ENCODE peak calls at places on chromosomes 4 and X, in eight cellular contexts. One of them, this sample, is unnamed.

GRCh38 chr4:37985730-37986275 is 25.6 kb downstream of the PTTG2 start:
- DNase-seq in amniotic stem cell: no peak
- DNase-seq in stimulated activated CD4-positive, alpha-beta T cell treated with anti-CD3 and anti-CD28 coated beads, Interleukin-2, amount 100 ng/mL, for 48 hours: no peak
- DNase-seq in lower leg skin: no peak
- DNase-seq in CD4-positive, alpha-beta T cell: no peak
- DNase-seq in hepatic stellate cell: no peak
- DNase-seq in left ventricle myocardium superior: no peak
- DNase-seq in left colon: no peak
- DNase-seq in this sample: no peak

GRCh38 chr4:78268607-78269006 is 211.5 kb downstream of the FRAS1 start:
- DNase-seq in amniotic stem cell: no peak
- DNase-seq in stimulated activated CD4-positive, alpha-beta T cell treated with anti-CD3 and anti-CD28 coated beads, Interleukin-2, amount 100 ng/mL, for 48 hours: no peak
- DNase-seq in lower leg skin: no peak
- DNase-seq in CD4-positive, alpha-beta T cell: no peak
- DNase-seq in hepatic stellate cell: no peak
- DNase-seq in left ventricle myocardium superior: no peak
- DNase-seq in left colon: no peak
- DNase-seq in this sample: no peak

GRCh38 chr4:151484396-151485102 is 75.6 kb downstream of the FHIP1A start:
- DNase-seq in amniotic stem cell: peak
- DNase-seq in stimulated activated CD4-positive, alpha-beta T cell treated with anti-CD3 and anti-CD28 coated beads, Interleukin-2, amount 100 ng/mL, for 48 hours: no peak
- DNase-seq in lower leg skin: no peak
- DNase-seq in CD4-positive, alpha-beta T cell: no peak
- DNase-seq in hepatic stellate cell: peak
- DNase-seq in left ventricle myocardium superior: no peak
- DNase-seq in left colon: no peak
- DNase-seq in this sample: no peak

GRCh38 chr4:174389439-174389838 is 105.7 kb downstream of the CEP44 start:
- DNase-seq in amniotic stem cell: no peak
- DNase-seq in stimulated activated CD4-positive, alpha-beta T cell treated with anti-CD3 and anti-CD28 coated beads, Interleukin-2, amount 100 ng/mL, for 48 hours: no peak
- DNase-seq in lower leg skin: no peak
- DNase-seq in CD4-positive, alpha-beta T cell: no peak
- DNase-seq in hepatic stellate cell: no peak
- DNase-seq in left ventricle myocardium superior: no peak
- DNase-seq in left colon: no peak
- DNase-seq in this sample: no peak

GRCh38 chrX:118205421-118205820 is 88.8 kb upstream of the KLHL13 start:
- DNase-seq in amniotic stem cell: no peak
- DNase-seq in stimulated activated CD4-positive, alpha-beta T cell treated with anti-CD3 and anti-CD28 coated beads, Interleukin-2, amount 100 ng/mL, for 48 hours: no peak
- DNase-seq in lower leg skin: no peak
- DNase-seq in CD4-positive, alpha-beta T cell: no peak
- DNase-seq in hepatic stellate cell: no peak
- DNase-seq in left ventricle myocardium superior: no peak
- DNase-seq in left colon: no peak
- DNase-seq in this sample: no peak

GRCh38 chr4:46994007-46994405 is 625 bp upstream of the GABRA4 start:
- DNase-seq in amniotic stem cell: no peak
- DNase-seq in stimulated activated CD4-positive, alpha-beta T cell treated with anti-CD3 and anti-CD28 coated beads, Interleukin-2, amount 100 ng/mL, for 48 hours: no peak
- DNase-seq in lower leg skin: no peak
- DNase-seq in CD4-positive, alpha-beta T cell: no peak
- DNase-seq in hepatic stellate cell: peak
- DNase-seq in left ventricle myocardium superior: peak
- DNase-seq in left colon: no peak
- DNase-seq in this sample: no peak

GRCh38 chrX:1700757-1701156 is 85.9 kb downstream of the ASMT start:
- DNase-seq in amniotic stem cell: no peak
- DNase-seq in stimulated activated CD4-positive, alpha-beta T cell treated with anti-CD3 and anti-CD28 coated beads, Interleukin-2, amount 100 ng/mL, for 48 hours: no peak
- DNase-seq in lower leg skin: no peak
- DNase-seq in CD4-positive, alpha-beta T cell: no peak
- DNase-seq in hepatic stellate cell: no peak
- DNase-seq in left ventricle myocardium superior: no peak
- DNase-seq in left colon: no peak
- DNase-seq in this sample: no peak

GRCh38 chrX:104450316-104450715 is 115.7 kb upstream of the IL1RAPL2 start:
- DNase-seq in amniotic stem cell: no peak
- DNase-seq in stimulated activated CD4-positive, alpha-beta T cell treated with anti-CD3 and anti-CD28 coated beads, Interleukin-2, amount 100 ng/mL, for 48 hours: no peak
- DNase-seq in lower leg skin: no peak
- DNase-seq in CD4-positive, alpha-beta T cell: no peak
- DNase-seq in hepatic stellate cell: no peak
- DNase-seq in left ventricle myocardium superior: no peak
- DNase-seq in left colon: no peak
- DNase-seq in this sample: no peak

GRCh38 chrX:20521245-20521644 is 254.5 kb upstream of the RPS6KA3 start:
- DNase-seq in amniotic stem cell: peak
- DNase-seq in stimulated activated CD4-positive, alpha-beta T cell treated with anti-CD3 and anti-CD28 coated beads, Interleukin-2, amount 100 ng/mL, for 48 hours: no peak
- DNase-seq in lower leg skin: no peak
- DNase-seq in CD4-positive, alpha-beta T cell: no peak
- DNase-seq in hepatic stellate cell: no peak
- DNase-seq in left ventricle myocardium superior: no peak
- DNase-seq in left colon: no peak
- DNase-seq in this sample: no peak

GRCh38 chr4:5122114-5122513 is 70.8 kb downstream of the STK32B start:
- DNase-seq in amniotic stem cell: no peak
- DNase-seq in stimulated activated CD4-positive, alpha-beta T cell treated with anti-CD3 and anti-CD28 coated beads, Interleukin-2, amount 100 ng/mL, for 48 hours: no peak
- DNase-seq in lower leg skin: no peak
- DNase-seq in CD4-positive, alpha-beta T cell: no peak
- DNase-seq in hepatic stellate cell: no peak
- DNase-seq in left ventricle myocardium superior: no peak
- DNase-seq in left colon: no peak
- DNase-seq in this sample: no peak

GRCh38 chr4:186227744-186228513 is 622 bp downstream of the KLKB1 start:
- DNase-seq in amniotic stem cell: no peak
- DNase-seq in stimulated activated CD4-positive, alpha-beta T cell treated with anti-CD3 and anti-CD28 coated beads, Interleukin-2, amount 100 ng/mL, for 48 hours: no peak
- DNase-seq in lower leg skin: no peak
- DNase-seq in CD4-positive, alpha-beta T cell: no peak
- DNase-seq in hepatic stellate cell: no peak
- DNase-seq in left ventricle myocardium superior: no peak
- DNase-seq in left colon: no peak
- DNase-seq in this sample: no peak

GRCh38 chr4:20418865-20419451 is 167.3 kb downstream of the SLIT2 start:
- DNase-seq in amniotic stem cell: peak
- DNase-seq in stimulated activated CD4-positive, alpha-beta T cell treated with anti-CD3 and anti-CD28 coated beads, Interleukin-2, amount 100 ng/mL, for 48 hours: no peak
- DNase-seq in lower leg skin: no peak
- DNase-seq in CD4-positive, alpha-beta T cell: no peak
- DNase-seq in hepatic stellate cell: peak
- DNase-seq in left ventricle myocardium superior: no peak
- DNase-seq in left colon: no peak
- DNase-seq in this sample: no peak

GRCh38 chr4:139660518-139661149 is 5.0 kb upstream of the MGST2 start:
- DNase-seq in amniotic stem cell: no peak
- DNase-seq in stimulated activated CD4-positive, alpha-beta T cell treated with anti-CD3 and anti-CD28 coated beads, Interleukin-2, amount 100 ng/mL, for 48 hours: no peak
- DNase-seq in lower leg skin: no peak
- DNase-seq in CD4-positive, alpha-beta T cell: no peak
- DNase-seq in hepatic stellate cell: no peak
- DNase-seq in left ventricle myocardium superior: no peak
- DNase-seq in left colon: no peak
- DNase-seq in this sample: no peak

GRCh38 chr4:139142980-139143379 is 34.0 kb downstream of the ELF2 start:
- DNase-seq in amniotic stem cell: no peak
- DNase-seq in stimulated activated CD4-positive, alpha-beta T cell treated with anti-CD3 and anti-CD28 coated beads, Interleukin-2, amount 100 ng/mL, for 48 hours: no peak
- DNase-seq in lower leg skin: no peak
- DNase-seq in CD4-positive, alpha-beta T cell: no peak
- DNase-seq in hepatic stellate cell: no peak
- DNase-seq in left ventricle myocardium superior: no peak
- DNase-seq in left colon: no peak
- DNase-seq in this sample: no peak

GRCh38 chrX:37420179-37420578 is 71.0 kb downstream of the PRRG1 start:
- DNase-seq in amniotic stem cell: no peak
- DNase-seq in stimulated activated CD4-positive, alpha-beta T cell treated with anti-CD3 and anti-CD28 coated beads, Interleukin-2, amount 100 ng/mL, for 48 hours: no peak
- DNase-seq in lower leg skin: no peak
- DNase-seq in CD4-positive, alpha-beta T cell: no peak
- DNase-seq in hepatic stellate cell: no peak
- DNase-seq in left ventricle myocardium superior: no peak
- DNase-seq in left colon: no peak
- DNase-seq in this sample: no peak

This sample was measured in central memory CD8-positive, alpha-beta T cell.